ENCODE peak calls at places on chromosome 7, in ten cellular contexts. One of them, this sample, is unnamed.

GRCh38 chr7:110693348-110693747 is 397.6 kb upstream of the LRRN3 start:
- DNase-seq in AG04449: no peak
- DNase-seq in iPS-NIHi11: no peak
- DNase-seq in activated CD8-positive, alpha-beta memory T cell treated with anti-CD3 and anti-CD28 coated beads, Interleukin-2, amount 50 U/mL, for 48 hours: no peak
- DNase-seq in activated naive CD8-positive, alpha-beta T cell treated with anti-CD3 and anti-CD28 coated beads for 36 hours: no peak
- DNase-seq in non-pigmented ciliary epithelial cell: no peak
- DNase-seq in C1 segment of cervical spinal cord: no peak
- DNase-seq in dorsolateral prefrontal cortex: no peak
- DNase-seq in left ventricle myocardium superior: no peak
- DNase-seq in M059J: no peak
- DNase-seq in this sample: no peak

GRCh38 chr7:47962262-47962661 is 14.0 kb upstream of the PKD1L1 start:
- DNase-seq in AG04449: no peak
- DNase-seq in iPS-NIHi11: no peak
- DNase-seq in activated CD8-positive, alpha-beta memory T cell treated with anti-CD3 and anti-CD28 coated beads, Interleukin-2, amount 50 U/mL, for 48 hours: no peak
- DNase-seq in activated naive CD8-positive, alpha-beta T cell treated with anti-CD3 and anti-CD28 coated beads for 36 hours: no peak
- DNase-seq in non-pigmented ciliary epithelial cell: no peak
- DNase-seq in C1 segment of cervical spinal cord: no peak
- DNase-seq in dorsolateral prefrontal cortex: no peak
- DNase-seq in left ventricle myocardium superior: no peak
- DNase-seq in M059J: no peak
- DNase-seq in this sample: no peak

GRCh38 chr7:74051193-74051592 is 23.2 kb downstream of the ELN start:
- DNase-seq in AG04449: no peak
- DNase-seq in iPS-NIHi11: peak
- DNase-seq in activated CD8-positive, alpha-beta memory T cell treated with anti-CD3 and anti-CD28 coated beads, Interleukin-2, amount 50 U/mL, for 48 hours: no peak
- DNase-seq in activated naive CD8-positive, alpha-beta T cell treated with anti-CD3 and anti-CD28 coated beads for 36 hours: no peak
- DNase-seq in non-pigmented ciliary epithelial cell: no peak
- DNase-seq in C1 segment of cervical spinal cord: no peak
- DNase-seq in dorsolateral prefrontal cortex: no peak
- DNase-seq in left ventricle myocardium superior: no peak
- DNase-seq in M059J: no peak
- DNase-seq in this sample: no peak

GRCh38 chr7:2993868-2994267 is 49.8 kb downstream of the CARD11 start:
- DNase-seq in AG04449: no peak
- DNase-seq in iPS-NIHi11: peak
- DNase-seq in activated CD8-positive, alpha-beta memory T cell treated with anti-CD3 and anti-CD28 coated beads, Interleukin-2, amount 50 U/mL, for 48 hours: no peak
- DNase-seq in activated naive CD8-positive, alpha-beta T cell treated with anti-CD3 and anti-CD28 coated beads for 36 hours: no peak
- DNase-seq in non-pigmented ciliary epithelial cell: no peak
- DNase-seq in C1 segment of cervical spinal cord: no peak
- DNase-seq in dorsolateral prefrontal cortex: no peak
- DNase-seq in left ventricle myocardium superior: no peak
- DNase-seq in M059J: no peak
- DNase-seq in this sample: no peak

GRCh38 chr7:115471891-115472290 is 550.0 kb downstream of the MDFIC start:
- DNase-seq in AG04449: no peak
- DNase-seq in iPS-NIHi11: no peak
- DNase-seq in activated CD8-positive, alpha-beta memory T cell treated with anti-CD3 and anti-CD28 coated beads, Interleukin-2, amount 50 U/mL, for 48 hours: no peak
- DNase-seq in activated naive CD8-positive, alpha-beta T cell treated with anti-CD3 and anti-CD28 coated beads for 36 hours: no peak
- DNase-seq in non-pigmented ciliary epithelial cell: no peak
- DNase-seq in C1 segment of cervical spinal cord: no peak
- DNase-seq in dorsolateral prefrontal cortex: no peak
- DNase-seq in left ventricle myocardium superior: no peak
- DNase-seq in M059J: no peak
- DNase-seq in this sample: no peak

GRCh38 chr7:33444501-33444900 is 315.1 kb downstream of the BBS9 start:
- DNase-seq in AG04449: no peak
- DNase-seq in iPS-NIHi11: no peak
- DNase-seq in activated CD8-positive, alpha-beta memory T cell treated with anti-CD3 and anti-CD28 coated beads, Interleukin-2, amount 50 U/mL, for 48 hours: no peak
- DNase-seq in activated naive CD8-positive, alpha-beta T cell treated with anti-CD3 and anti-CD28 coated beads for 36 hours: no peak
- DNase-seq in non-pigmented ciliary epithelial cell: no peak
- DNase-seq in C1 segment of cervical spinal cord: no peak
- DNase-seq in dorsolateral prefrontal cortex: no peak
- DNase-seq in left ventricle myocardium superior: no peak
- DNase-seq in M059J: no peak
- DNase-seq in this sample: no peak

GRCh38 chr7:53383131-53383530 is 347.7 kb downstream of the POM121L12 start:
- DNase-seq in AG04449: no peak
- DNase-seq in iPS-NIHi11: no peak
- DNase-seq in activated CD8-positive, alpha-beta memory T cell treated with anti-CD3 and anti-CD28 coated beads, Interleukin-2, amount 50 U/mL, for 48 hours: no peak
- DNase-seq in activated naive CD8-positive, alpha-beta T cell treated with anti-CD3 and anti-CD28 coated beads for 36 hours: no peak
- DNase-seq in non-pigmented ciliary epithelial cell: peak
- DNase-seq in C1 segment of cervical spinal cord: no peak
- DNase-seq in dorsolateral prefrontal cortex: no peak
- DNase-seq in left ventricle myocardium superior: no peak
- DNase-seq in M059J: peak
- DNase-seq in this sample: no peak

GRCh38 chr7:36261019-36261754 is 108.1 kb downstream of the EEPD1 start:
- DNase-seq in AG04449: no peak
- DNase-seq in iPS-NIHi11: no peak
- DNase-seq in activated CD8-positive, alpha-beta memory T cell treated with anti-CD3 and anti-CD28 coated beads, Interleukin-2, amount 50 U/mL, for 48 hours: no peak
- DNase-seq in activated naive CD8-positive, alpha-beta T cell treated with anti-CD3 and anti-CD28 coated beads for 36 hours: no peak
- DNase-seq in non-pigmented ciliary epithelial cell: no peak
- DNase-seq in C1 segment of cervical spinal cord: no peak
- DNase-seq in dorsolateral prefrontal cortex: no peak
- DNase-seq in left ventricle myocardium superior: no peak
- DNase-seq in M059J: peak
- DNase-seq in this sample: no peak

GRCh38 chr7:117399820-117400422 is 27.4 kb downstream of the ASZ1 start:
- DNase-seq in AG04449: no peak
- DNase-seq in iPS-NIHi11: no peak
- DNase-seq in activated CD8-positive, alpha-beta memory T cell treated with anti-CD3 and anti-CD28 coated beads, Interleukin-2, amount 50 U/mL, for 48 hours: no peak
- DNase-seq in activated naive CD8-positive, alpha-beta T cell treated with anti-CD3 and anti-CD28 coated beads for 36 hours: no peak
- DNase-seq in non-pigmented ciliary epithelial cell: no peak
- DNase-seq in C1 segment of cervical spinal cord: no peak
- DNase-seq in dorsolateral prefrontal cortex: no peak
- DNase-seq in left ventricle myocardium superior: no peak
- DNase-seq in M059J: no peak
- DNase-seq in this sample: no peak

GRCh38 chr7:151113344-151114150 is 27.3 kb downstream of the AGAP3 start:
- DNase-seq in AG04449: peak
- DNase-seq in iPS-NIHi11: peak
- DNase-seq in activated CD8-positive, alpha-beta memory T cell treated with anti-CD3 and anti-CD28 coated beads, Interleukin-2, amount 50 U/mL, for 48 hours: no peak
- DNase-seq in activated naive CD8-positive, alpha-beta T cell treated with anti-CD3 and anti-CD28 coated beads for 36 hours: no peak
- DNase-seq in non-pigmented ciliary epithelial cell: no peak
- DNase-seq in C1 segment of cervical spinal cord: no peak
- DNase-seq in dorsolateral prefrontal cortex: no peak
- DNase-seq in left ventricle myocardium superior: no peak
- DNase-seq in M059J: peak
- DNase-seq in this sample: no peak

GRCh38 chr7:157845203-157845810 is 508.5 kb downstream of the DNAJB6 start:
- DNase-seq in AG04449: no peak
- DNase-seq in iPS-NIHi11: no peak
- DNase-seq in activated CD8-positive, alpha-beta memory T cell treated with anti-CD3 and anti-CD28 coated beads, Interleukin-2, amount 50 U/mL, for 48 hours: no peak
- DNase-seq in activated naive CD8-positive, alpha-beta T cell treated with anti-CD3 and anti-CD28 coated beads for 36 hours: no peak
- DNase-seq in non-pigmented ciliary epithelial cell: no peak
- DNase-seq in C1 segment of cervical spinal cord: no peak
- DNase-seq in dorsolateral prefrontal cortex: no peak
- DNase-seq in left ventricle myocardium superior: no peak
- DNase-seq in M059J: peak
- DNase-seq in this sample: no peak

GRCh38 chr7:54788664-54789063 is 29.7 kb upstream of the SEC61G start:
- DNase-seq in AG04449: peak
- DNase-seq in iPS-NIHi11: peak
- DNase-seq in activated CD8-positive, alpha-beta memory T cell treated with anti-CD3 and anti-CD28 coated beads, Interleukin-2, amount 50 U/mL, for 48 hours: peak
- DNase-seq in activated naive CD8-positive, alpha-beta T cell treated with anti-CD3 and anti-CD28 coated beads for 36 hours: peak
- DNase-seq in non-pigmented ciliary epithelial cell: peak
- DNase-seq in C1 segment of cervical spinal cord: no peak
- DNase-seq in dorsolateral prefrontal cortex: no peak
- DNase-seq in left ventricle myocardium superior: no peak
- DNase-seq in M059J: peak
- DNase-seq in this sample: peak

GRCh38 chr7:104862719-104863118 is 151.3 kb upstream of the KMT2E start:
- DNase-seq in AG04449: no peak
- DNase-seq in iPS-NIHi11: peak
- DNase-seq in activated CD8-positive, alpha-beta memory T cell treated with anti-CD3 and anti-CD28 coated beads, Interleukin-2, amount 50 U/mL, for 48 hours: no peak
- DNase-seq in activated naive CD8-positive, alpha-beta T cell treated with anti-CD3 and anti-CD28 coated beads for 36 hours: no peak
- DNase-seq in non-pigmented ciliary epithelial cell: no peak
- DNase-seq in C1 segment of cervical spinal cord: no peak
- DNase-seq in dorsolateral prefrontal cortex: no peak
- DNase-seq in left ventricle myocardium superior: no peak
- DNase-seq in M059J: no peak
- DNase-seq in this sample: no peak

GRCh38 chr7:139089118-139089517 is 20.4 kb downstream of the ZC3HAV1 start:
- DNase-seq in AG04449: no peak
- DNase-seq in iPS-NIHi11: no peak
- DNase-seq in activated CD8-positive, alpha-beta memory T cell treated with anti-CD3 and anti-CD28 coated beads, Interleukin-2, amount 50 U/mL, for 48 hours: no peak
- DNase-seq in activated naive CD8-positive, alpha-beta T cell treated with anti-CD3 and anti-CD28 coated beads for 36 hours: no peak
- DNase-seq in non-pigmented ciliary epithelial cell: no peak
- DNase-seq in C1 segment of cervical spinal cord: no peak
- DNase-seq in dorsolateral prefrontal cortex: no peak
- DNase-seq in left ventricle myocardium superior: no peak
- DNase-seq in M059J: no peak
- DNase-seq in this sample: no peak

GRCh38 chr7:116948934-116949333 is 4.4 kb upstream of the ST7 start:
- DNase-seq in AG04449: no peak
- DNase-seq in iPS-NIHi11: no peak
- DNase-seq in activated CD8-positive, alpha-beta memory T cell treated with anti-CD3 and anti-CD28 coated beads, Interleukin-2, amount 50 U/mL, for 48 hours: no peak
- DNase-seq in activated naive CD8-positive, alpha-beta T cell treated with anti-CD3 and anti-CD28 coated beads for 36 hours: no peak
- DNase-seq in non-pigmented ciliary epithelial cell: no peak
- DNase-seq in C1 segment of cervical spinal cord: no peak
- DNase-seq in dorsolateral prefrontal cortex: no peak
- DNase-seq in left ventricle myocardium superior: peak
- DNase-seq in M059J: no peak
- DNase-seq in this sample: no peak

This sample was measured in amygdala.